ENCODE peak calls at places on chromosome 1, in nine cellular contexts. C is LoVo; W is stimulated activated CD4-positive, alpha-beta T cell treated with anti-CD3 and anti-CD28 coated beads, Interleukin-2, amount 100 ng/mL, for 48 hours; Y is non-pigmented ciliary epithelial cell; F is activated CD8-positive, alpha-beta memory T cell treated with anti-CD3 and anti-CD28 coated beads, Interleukin-2, amount 10 ng/mL, durations not matched to agents 7 days and 5 days; U is foreskin fibroblast; S is psoas muscle; O is hippocampal formation; R is neuronal stem cell. H is an unnamed sample.

GRCh38 chr1:172323666-172324065 is 96.8 kb upstream of the C1orf105 start:
- DNase-seq in C (no peak), W (no peak), Y (no peak), F (no peak), U (peak), S (no peak), O (no peak), R (no peak), H (no peak)

GRCh38 chr1:36285450-36286101 is 20.6 kb upstream of the SH3D21 start:
- DNase-seq in C (peak), W (peak), Y (peak), F (peak), U (peak), S (no peak), O (peak), R (peak), H (peak)

GRCh38 chr1:43824795-43825194 is 108.8 kb upstream of the ARTN start:
- DNase-seq in C (no peak), W (no peak), Y (no peak), F (no peak), U (no peak), S (no peak), O (no peak), R (no peak), H (peak)

GRCh38 chr1:147636314-147636713 is 34.0 kb downstream of the ACP6 start:
- DNase-seq in C (no peak), W (no peak), Y (no peak), F (no peak), U (no peak), S (no peak), O (no peak), R (no peak), H (no peak)

GRCh38 chr1:171833091-171833822 is 8.0 kb upstream of the DNM3 start:
- DNase-seq in C (no peak), W (no peak), Y (no peak), F (no peak), U (no peak), S (no peak), O (no peak), R (no peak), H (no peak)

GRCh38 chr1:226498690-226499008 is 49.9 kb upstream of the STUM start:
- DNase-seq in C (no peak), W (no peak), Y (no peak), F (no peak), U (no peak), S (no peak), O (peak), R (no peak), H (no peak)

GRCh38 chr1:19552291-19553010 is 67.1 kb upstream of the CAPZB start:
- DNase-seq in C (no peak), W (no peak), Y (no peak), F (no peak), U (no peak), S (no peak), O (no peak), R (no peak), H (no peak)

GRCh38 chr1:182615468-182616129 is 11.4 kb upstream of the RGS16 start:
- DNase-seq in C (no peak), W (peak), Y (no peak), F (peak), U (peak), S (peak), O (peak), R (peak), H (peak)

GRCh38 chr1:231100393-231100792 is 60.3 kb upstream of the FAM89A start:
- DNase-seq in C (no peak), W (no peak), Y (no peak), F (no peak), U (no peak), S (no peak), O (no peak), R (no peak), H (no peak)

GRCh38 chr1:188889166-188889565 is 1588.5 kb downstream of the BRINP3 start:
- DNase-seq in C (no peak), W (no peak), Y (no peak), F (no peak), U (no peak), S (no peak), O (no peak), R (no peak), H (no peak)

GRCh38 chr1:176843352-176844297 is 320.9 kb downstream of the ASTN1 start:
- DNase-seq in C (peak), W (no peak), Y (peak), F (no peak), U (peak), S (no peak), O (peak), R (peak), H (peak)

GRCh38 chr1:3680488-3681230 is 28.3 kb downstream of the TP73 start:
- DNase-seq in C (no peak), W (no peak), Y (no peak), F (no peak), U (no peak), S (no peak), O (no peak), R (no peak), H (peak)

GRCh38 chr1:40848530-40849189 is 13.5 kb downstream of the CITED4 start:
- DNase-seq in C (peak), W (no peak), Y (no peak), F (no peak), U (peak), S (no peak), O (peak), R (peak), H (peak)

GRCh38 chr1:207565546-207566468 is 69.8 kb downstream of the CR1 start:
- DNase-seq in C (no peak), W (peak), Y (no peak), F (no peak), U (peak), S (no peak), O (peak), R (no peak), H (peak)

GRCh38 chr1:219439376-219439775 is 173.5 kb downstream of the ZC3H11B start:
- DNase-seq in C (no peak), W (no peak), Y (no peak), F (no peak), U (no peak), S (no peak), O (no peak), R (no peak), H (no peak)

GRCh38 chr1:28239004-28239403 is 3.1 kb downstream of the ATP5IF1 start:
- DNase-seq in C (no peak), W (no peak), Y (no peak), F (no peak), U (no peak), S (no peak), O (no peak), R (no peak), H (no peak)

GRCh38 chr1:24551910-24552571 is 3.8 kb upstream of the NCMAP start:
- DNase-seq in C (no peak), W (no peak), Y (no peak), F (no peak), U (no peak), S (no peak), O (no peak), R (peak), H (no peak)

GRCh38 chr1:17633654-17634053 is 94.2 kb downstream of the ARHGEF10L start:
- DNase-seq in C (no peak), W (no peak), Y (no peak), F (no peak), U (peak), S (peak), O (no peak), R (no peak), H (no peak)

GRCh38 chr1:56540467-56540866 is 38.9 kb downstream of the PLPP3 start:
- DNase-seq in C (no peak), W (no peak), Y (no peak), F (no peak), U (no peak), S (no peak), O (no peak), R (no peak), H (no peak)

GRCh38 chr1:155591770-155592169 is 18.2 kb upstream of the MSTO1 start:
- DNase-seq in C (peak), W (peak), Y (peak), F (no peak), U (peak), S (no peak), O (no peak), R (peak), H (peak)

GRCh38 chr1:46558141-46558963 is 6.9 kb upstream of the KNCN start:
- DNase-seq in C (no peak), W (no peak), Y (no peak), F (no peak), U (no peak), S (no peak), O (no peak), R (peak), H (no peak)

GRCh38 chr1:112938188-112938587 is 17.8 kb downstream of the SLC16A1 start:
- DNase-seq in C (no peak), W (no peak), Y (no peak), F (no peak), U (peak), S (no peak), O (no peak), R (no peak), H (no peak)

GRCh38 chr1:183783896-183784637 is 20.9 kb upstream of the RGL1 start:
- DNase-seq in C (no peak), W (no peak), Y (no peak), F (no peak), U (peak), S (peak), O (peak), R (no peak), H (no peak)